ENCODE peak calls at places on chromosome 16, in four cellular contexts. I is AG09309; M is stimulated activated CD8-positive, alpha-beta memory T cell treated with anti-CD3 and anti-CD28 coated beads, Interleukin-4, amount 100 ng/mL, for 1 hour; Y is central memory CD4-positive, alpha-beta T cell. U is an unnamed sample.

GRCh38 chr16:31082368-31083045 is 6.2 kb downstream of the PRSS53 start:
- DNase-seq in M (no peak), Y (no peak), I (no peak), U (no peak)

GRCh38 chr16:3945751-3946603 is 65.5 kb upstream of the CREBBP start:
- DNase-seq in M (no peak), Y (no peak), I (peak), U (no peak)

GRCh38 chr16:48194828-48195566 is 39.2 kb upstream of the ABCC12 start:
- DNase-seq in M (no peak), I (no peak), Y (no peak), U (no peak)

GRCh38 chr16:57025941-57026777 is 36.8 kb downstream of the NLRC5 start:
- DNase-seq in M (no peak), Y (no peak), I (no peak), U (no peak)

GRCh38 chr16:70714526-70715112 is 28.8 kb upstream of the MTSS2 start:
- DNase-seq in Y (no peak), I (no peak), M (no peak), U (no peak)

GRCh38 chr16:81067166-81067565 is 9.9 kb downstream of the C16orf46 start:
- DNase-seq in M (no peak), Y (no peak), I (no peak), U (no peak)

GRCh38 chr16:78122774-78123315 is 23.4 kb downstream of the WWOX start:
- DNase-seq in I (peak), Y (peak), M (no peak), U (peak)

GRCh38 chr16:67718668-67719047 is 458 bp downstream of the GFOD2 start:
- DNase-seq in I (no peak), M (no peak), Y (no peak), U (no peak)

GRCh38 chr16:57630931-57631845 is 2.8 kb downstream of the ADGRG1 start:
- DNase-seq in M (no peak), I (no peak), Y (no peak), U (no peak)

GRCh38 chr16:67535201-67535600 is 6.6 kb downstream of the RIPOR1 start:
- DNase-seq in I (no peak), Y (no peak), M (no peak), U (no peak)

GRCh38 chr16:69566437-69567030 is 768 bp downstream of the NFAT5 start:
- DNase-seq in Y (no peak), M (no peak), I (no peak), U (no peak)

GRCh38 chr16:75063549-75064082 is 53.0 kb downstream of the LDHD start:
- DNase-seq in M (no peak), I (no peak), Y (no peak), U (no peak)

GRCh38 chr16:17266606-17267313 is 204.0 kb downstream of the XYLT1 start:
- DNase-seq in I (no peak), M (no peak), Y (no peak), U (no peak)

GRCh38 chr16:49019081-49019633 is 262.5 kb downstream of the CBLN1 start:
- DNase-seq in Y (no peak), I (no peak), M (no peak), U (no peak)

GRCh38 chr16:24610421-24610765 is 71.0 kb downstream of the RBBP6 start:
- DNase-seq in M (no peak), I (no peak), Y (no peak), U (no peak)

GRCh38 chr16:20307240-20307671 is 20.1 kb downstream of the GP2 start:
- DNase-seq in Y (no peak), M (no peak), I (no peak), U (no peak)

GRCh38 chr16:84085774-84086173 is 31.0 kb downstream of the MBTPS1 start:
- DNase-seq in Y (no peak), M (no peak), I (no peak), U (no peak)

GRCh38 chr16:19888834-19889233 is 4.2 kb upstream of the GPRC5B start:
- DNase-seq in Y (no peak), M (no peak), I (no peak), U (no peak)

GRCh38 chr16:67647111-67647651 is 2.2 kb downstream of the CARMIL2 start:
- DNase-seq in M (no peak), I (no peak), Y (no peak), U (no peak)

GRCh38 chr16:8854298-8854948 is 14.4 kb downstream of the CARHSP1 start:
- DNase-seq in Y (no peak), M (no peak), I (no peak), U (no peak)

U was measured in stimulated activated naive CD4-positive, alpha-beta T cell.